ENCODE peak calls at places on chromosome 22, in seven cellular contexts. D is lower leg skin, H is Caco-2, Q is WERI-Rb-1, O is pancreas, C is fibroblast of mammary gland, L is astrocyte. K is an unnamed sample.
A peak's percentile ranks its signal among the peaks of the same experiment; 100 is the strongest.

GRCh38 chr22:25966448-25966913 is 202.8 kb upstream of the SEZ6L start:
- DNase-seq in L (no peak), O (no peak), H (no peak), Q (peak; percentile 37), C (no peak), D (no peak), K (no peak)

GRCh38 chr22:26756675-26757293 is 99.4 kb downstream of the MIAT start:
- DNase-seq in Q (peak; percentile 49), L (peak; percentile 82), O (peak; percentile 88), D (no peak), H (peak; percentile 51), C (peak; percentile 46), K (peak; percentile 73)

GRCh38 chr22:38110863-38111852 is 674 bp upstream of the BAIAP2L2 start:
- DNase-seq in O (no peak), C (no peak), L (no peak), Q (no peak), D (no peak), H (peak; percentile 51), K (peak; percentile 81)

GRCh38 chr22:50216684-50217520 is 16.1 kb downstream of the SELENOO start:
- DNase-seq in C (no peak), D (no peak), O (no peak), Q (no peak), H (no peak), L (no peak), K (no peak)

GRCh38 chr22:50710221-50710620 is 27.8 kb upstream of the ACR start:
- DNase-seq in H (no peak), D (no peak), O (peak; percentile 11), L (no peak), Q (no peak), C (no peak), K (no peak)

GRCh38 chr22:46770151-46770641 is 7.7 kb downstream of the TBC1D22A start:
- DNase-seq in O (peak; percentile 43), H (no peak), Q (no peak), C (no peak), D (no peak), L (no peak), K (no peak)

GRCh38 chr22:35258144-35258988 is 1.1 kb downstream of the HMGXB4 start:
- DNase-seq in D (no peak), C (peak; percentile 24), L (peak; percentile 51), H (no peak), O (no peak), Q (no peak), K (peak; percentile 7)

GRCh38 chr22:44659140-44659539 is 42.9 kb upstream of the PRR5 start:
- DNase-seq in Q (no peak), C (no peak), L (no peak), O (no peak), D (no peak), H (no peak), K (no peak)

GRCh38 chr22:31139866-31140716 is at the start of gene PLA2G3:
- DNase-seq in Q (no peak), D (no peak), O (peak; percentile 47), C (peak; percentile 62), L (peak; percentile 58), H (no peak), K (no peak)

GRCh38 chr22:38129021-38129420 is 18.5 kb upstream of the BAIAP2L2 start:
- DNase-seq in O (no peak), D (no peak), C (no peak), L (no peak), H (no peak), Q (no peak), K (no peak)

GRCh38 chr22:25120093-25120561 is 79.5 kb upstream of the CRYBB3 start:
- DNase-seq in L (no peak), H (peak; percentile 38), O (peak; percentile 69), D (no peak), Q (no peak), C (no peak), K (peak; percentile 91)

GRCh38 chr22:27662359-27663030 is 139.1 kb downstream of the MN1 start:
- DNase-seq in L (no peak), D (no peak), H (no peak), Q (no peak), C (no peak), O (no peak), K (no peak)

GRCh38 chr22:23466351-23466750 is 113.7 kb downstream of the IGLL1 start:
- DNase-seq in C (no peak), L (no peak), H (no peak), O (no peak), Q (no peak), D (no peak), K (no peak)

GRCh38 chr22:37896181-37896592 is 9.9 kb upstream of the MICALL1 start:
- DNase-seq in O (no peak), L (no peak), H (no peak), Q (no peak), D (no peak), C (peak; percentile 23), K (peak; percentile 54)

GRCh38 chr22:24697671-24698082 is 76.8 kb downstream of the PIWIL3 start:
- DNase-seq in O (no peak), H (no peak), L (no peak), C (no peak), D (no peak), Q (no peak), K (no peak)

GRCh38 chr22:17810570-17811116 is 36.4 kb upstream of the BID start:
- DNase-seq in O (no peak), D (no peak), L (no peak), C (no peak), H (no peak), Q (no peak), K (no peak)

GRCh38 chr22:45533731-45534130 is 31.0 kb downstream of the FBLN1 start:
- DNase-seq in D (no peak), O (no peak), C (no peak), L (no peak), Q (no peak), H (no peak), K (no peak)

GRCh38 chr22:46125311-46125710 is 25.0 kb upstream of the PPARA start:
- DNase-seq in O (no peak), D (no peak), L (no peak), H (no peak), Q (no peak), C (no peak), K (no peak)

GRCh38 chr22:26097840-26098239 is 71.4 kb upstream of the SEZ6L start:
- DNase-seq in Q (no peak), H (no peak), D (no peak), O (no peak), C (no peak), L (no peak), K (no peak)

GRCh38 chr22:39185601-39186012 is 33.1 kb upstream of the CBX7 start:
- DNase-seq in Q (no peak), L (no peak), C (peak; percentile 52), D (peak; percentile 91), O (peak; percentile 44), H (no peak), K (no peak)

GRCh38 chr22:18997925-18998315 is 61.8 kb upstream of the PRODH start:
- DNase-seq in O (no peak), D (peak; percentile 46), C (no peak), L (no peak), Q (peak; percentile 86), H (no peak), K (no peak)

GRCh38 chr22:24303007-24303406 is 32.4 kb downstream of the SPECC1L start:
- DNase-seq in L (no peak), D (no peak), C (no peak), Q (no peak), H (no peak), O (no peak), K (peak; percentile 35)

GRCh38 chr22:39234157-39234793 is 10.5 kb downstream of the PDGFB start:
- DNase-seq in C (no peak), D (no peak), O (no peak), Q (no peak), H (no peak), L (peak; percentile 51), K (no peak)

GRCh38 chr22:20102203-20102780 is 13.6 kb upstream of the RANBP1 start:
- DNase-seq in D (no peak), Q (no peak), O (no peak), L (no peak), C (no peak), H (no peak), K (no peak)
- TF ChIP-seq CTCF in D (no peak), Q (peak; percentile 59), O (no peak), L (no peak), C (no peak), H (peak; percentile 11), K (no peak)

GRCh38 chr22:21985214-21985613 is 2.6 kb upstream of the TOP3B start:
- DNase-seq in H (no peak), C (no peak), D (no peak), Q (no peak), O (no peak), L (no peak), K (no peak)

GRCh38 chr22:21981874-21982273 is 713 bp downstream of the TOP3B start:
- DNase-seq in H (no peak), C (no peak), L (no peak), Q (no peak), O (no peak), D (no peak), K (no peak)

GRCh38 chr22:21982338-21982965 is at the start of gene TOP3B:
- DNase-seq in C (peak; percentile 71), D (peak; percentile 97), O (peak; percentile 93), Q (peak; percentile 82), L (peak; percentile 54), H (peak; percentile 88), K (peak; percentile 87)

GRCh38 chr22:21980547-21980946 is 2.0 kb downstream of the TOP3B start:
- DNase-seq in Q (no peak), D (no peak), L (no peak), O (no peak), C (no peak), H (no peak), K (no peak)

DNA sequence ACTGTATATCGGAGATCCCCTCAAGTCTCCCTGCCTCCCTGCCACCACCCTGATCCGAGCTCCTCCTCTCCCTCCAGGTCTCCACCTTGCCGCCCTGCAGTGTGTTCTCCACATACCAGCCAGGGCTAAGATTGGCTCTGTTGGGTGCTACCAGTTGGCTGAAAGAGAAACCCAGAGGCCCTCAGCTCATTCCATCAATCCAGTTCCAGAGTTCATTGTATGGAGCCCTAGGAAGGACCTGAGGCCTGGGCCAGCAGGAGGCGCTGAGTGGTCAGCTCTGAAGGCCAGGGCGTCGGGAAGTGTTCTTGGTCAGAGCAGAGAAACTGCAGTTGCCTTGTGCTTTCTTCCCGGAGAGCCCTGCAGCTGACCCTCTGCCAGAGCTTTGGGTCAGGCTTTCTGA is 2.2 kb upstream of the TOP3B start:
- DNase-seq in L (no peak), O (no peak), Q (no peak), D (no peak), H (peak; percentile 19), C (peak; percentile 43), K (no peak)
- TF ChIP-seq CTCF in L (no peak), O (no peak), Q (peak; percentile 53), D (no peak), H (no peak), C (peak; percentile 44), K (peak; percentile 17)

GRCh38 chr22:40654522-40655167 is 18.1 kb upstream of the MRTFA start:
- DNase-seq in L (peak; percentile 82), C (peak; percentile 85), O (no peak), D (no peak), H (peak; percentile 48), Q (peak; percentile 45), K (peak; percentile 23)
- TF ChIP-seq CTCF in L (no peak), C (peak; percentile 26), O (no peak), D (no peak), H (no peak), Q (peak; percentile 28), K (no peak)

DNA sequence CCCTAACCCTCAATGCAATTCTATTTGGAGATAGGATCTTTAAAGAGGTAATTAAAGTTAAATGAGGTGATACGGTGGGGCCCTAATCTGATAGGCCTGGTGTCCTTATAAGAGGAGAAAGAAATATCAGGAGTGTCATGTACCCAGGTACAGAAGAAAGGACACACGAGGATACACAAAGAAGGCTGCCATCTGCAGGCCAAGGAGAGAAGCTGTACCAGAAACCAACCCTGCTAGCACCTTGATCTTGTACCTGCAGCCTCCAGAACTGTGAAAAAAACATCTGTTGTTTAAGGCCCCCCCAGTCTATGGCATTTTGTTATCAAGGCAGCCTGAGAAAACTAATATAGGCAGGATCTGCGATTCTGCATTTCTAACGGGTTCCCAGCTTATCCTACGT is 44.2 kb downstream of the FBXO7 start:
- DNase-seq in O (no peak), H (no peak), C (no peak), L (no peak), Q (no peak), D (no peak), K (no peak)
- TF ChIP-seq CTCF in O (no peak), H (peak; percentile 47), C (peak; percentile 43), L (peak; percentile 14), Q (peak; percentile 84), D (no peak), K (peak; percentile 25)

K was measured in Calu3.